ENCODE peak calls at places on chromosomes 3 and 15, in eight cellular contexts. S is neuronal stem cell, R is transverse colon, P is psoas muscle, N is thoracic aorta, X is suprapubic skin, O is PC-3, K is Peyer's patch. V is an unnamed sample. For H3K27me3, the result is how much of the 10 kb centered on the place peaks cover.

GRCh38 chr3:126542340-126543241 is 16.1 kb downstream of the C3orf22 start:
- DNase-seq in R (peak), X (peak), K (peak), N (no peak), P (peak), S (no peak), O (no peak), V (no peak)

GRCh38 chr3:58173029-58173669 is 37.6 kb downstream of the DNASE1L3 start:
- DNase-seq in N (no peak), R (no peak), P (no peak), S (no peak), O (no peak), K (no peak), X (no peak), V (no peak)

GRCh38 chr15:96629501-96629900 is 299.0 kb downstream of the NR2F2 start:
- DNase-seq in O (no peak), X (no peak), K (no peak), R (peak), S (no peak), N (no peak), P (peak), V (no peak)

GRCh38 chr15:40266828-40267304 is 16.0 kb downstream of the ANKRD63 start:
- DNase-seq in O (peak), K (no peak), P (no peak), X (no peak), R (peak), S (no peak), N (peak), V (peak)

GRCh38 chr3:41173926-41174702 is 25.2 kb upstream of the CTNNB1 start:
- DNase-seq in S (no peak), P (no peak), K (no peak), O (no peak), N (no peak), R (no peak), X (no peak), V (no peak)

GRCh38 chr3:185630182-185630622 is 44.1 kb downstream of the SENP2 start:
- DNase-seq in S (no peak), X (no peak), R (peak), N (no peak), P (peak), K (peak), O (peak), V (peak)

GRCh38 chr3:126525853-126526667 is 2.1 kb downstream of the CHST13 start:
- DNase-seq in K (no peak), S (no peak), N (no peak), P (peak), R (no peak), X (no peak), O (no peak), V (no peak)

GRCh38 chr3:197298858-197299854 is 744 bp upstream of the DLG1 start:
- DNase-seq in R (peak), O (peak), N (no peak), P (peak), S (peak), X (no peak), K (peak), V (peak)

GRCh38 chr3:115254492-115255196 is 107.6 kb upstream of the ZBTB20 start:
- DNase-seq in N (no peak), O (no peak), S (no peak), X (peak), K (no peak), R (no peak), P (peak), V (no peak)

GRCh38 chr15:82950746-82951370 is 1.7 kb downstream of the HOMER2 start:
- DNase-seq in X (no peak), R (no peak), S (no peak), O (peak), K (no peak), P (no peak), N (no peak), V (no peak)

GRCh38 chr3:140568131-140568530 is 109.7 kb upstream of the TRIM42 start:
- DNase-seq in N (no peak), K (no peak), O (no peak), S (no peak), P (no peak), X (no peak), R (no peak), V (no peak)

GRCh38 chr3:107208100-107208499 is 169.1 kb upstream of the CCDC54 start:
- DNase-seq in O (peak), N (no peak), S (peak), P (no peak), R (no peak), X (no peak), K (no peak), V (no peak)

GRCh38 chr15:48221885-48222284 is 15.8 kb downstream of the SLC12A1 start:
- DNase-seq in K (no peak), S (no peak), R (no peak), P (no peak), O (no peak), N (peak), X (no peak), V (no peak)

GRCh38 chr3:40780341-40780800 is 255.6 kb downstream of the ZNF621 start:
- DNase-seq in S (peak), R (peak), K (peak), N (peak), X (peak), O (peak), P (peak), V (peak)

GRCh38 chr15:93288718-93289117 is 199.7 kb upstream of the RGMA start:
- DNase-seq in P (no peak), N (no peak), S (no peak), X (peak), R (no peak), O (no peak), K (no peak), V (no peak)

GRCh38 chr3:45948409-45948808 is 5.1 kb downstream of the CXCR6 start:
- DNase-seq in R (no peak), S (no peak), O (peak), X (no peak), N (no peak), P (no peak), K (no peak), V (no peak)

GRCh38 chr3:136624894-136625815 is 127.0 kb downstream of the STAG1 start:
- DNase-seq in S (peak), K (no peak), X (no peak), P (no peak), R (no peak), O (peak), N (no peak), V (peak)

GRCh38 chr15:68574051-68574450 is 4.7 kb upstream of the CORO2B start:
- DNase-seq in N (no peak), R (no peak), X (no peak), P (peak), O (no peak), S (no peak), K (no peak), V (no peak)

GRCh38 chr3:146953523-146954125 is 348.5 kb upstream of the PLSCR5 start:
- DNase-seq in R (no peak), S (peak), X (no peak), N (no peak), K (no peak), O (no peak), P (no peak), V (no peak)

GRCh38 chr3:130491431-130491830 is 25.5 kb upstream of the COL6A6 start:
- DNase-seq in R (no peak), K (no peak), N (no peak), X (no peak), P (no peak), S (no peak), O (no peak), V (no peak)

GRCh38 chr3:53604232-53604631 is 109.8 kb downstream of the CACNA1D start:
- DNase-seq in P (no peak), R (no peak), S (no peak), O (no peak), X (no peak), N (no peak), K (no peak), V (no peak)

GRCh38 chr15:51129513-51130197 is 34.9 kb upstream of the TNFAIP8L3 start:
- DNase-seq in X (no peak), K (no peak), N (no peak), S (no peak), P (no peak), O (no peak), R (peak), V (no peak)

GRCh38 chr15:34582461-34583357 is 742 bp downstream of the GOLGA8B start:
- DNase-seq in R (peak), P (peak), X (no peak), S (peak), O (peak), K (peak), N (no peak), V (peak)

GRCh38 chr15:100929641-100930042 is 10.5 kb downstream of the LRRK1 start:
- DNase-seq in K (peak), R (no peak), P (no peak), S (no peak), X (no peak), N (no peak), O (no peak), V (no peak)

GRCh38 chr15:62770752-62771151 is 271.8 kb upstream of the TPM1 start:
- DNase-seq in O (peak), N (no peak), K (no peak), X (no peak), S (no peak), R (no peak), P (peak), V (no peak)

GRCh38 chr3:190017575-190018288 is 103.0 kb downstream of the P3H2 start:
- DNase-seq in X (no peak), K (no peak), P (no peak), S (no peak), O (peak), N (no peak), R (peak), V (no peak)

GRCh38 chr15:40050788-40051615 is 12.0 kb upstream of the SRP14 start:
- DNase-seq in X (no peak), R (no peak), K (no peak), N (no peak), S (peak), O (no peak), P (no peak), V (no peak)

GRCh38 chr15:22981336-22981840 is 1.2 kb upstream of the CYFIP1 start:
- DNase-seq in X (peak), O (no peak), P (no peak), K (peak), R (no peak), S (no peak), N (no peak), V (no peak)

GRCh38 chr3:148002705-148003205 is 593.6 kb downstream of the ZIC1 start:
- DNase-seq in O (no peak), R (no peak), N (no peak), S (no peak), X (no peak), K (no peak), P (no peak), V (no peak)

GRCh38 chr3:110928016-110928662 is 143.5 kb upstream of the NECTIN3 start:
- DNase-seq in X (no peak), P (no peak), O (no peak), R (no peak), N (no peak), K (no peak), S (no peak), V (no peak)

GRCh38 chr15:92801774-92802464 is 98.2 kb upstream of the CHD2 start:
- DNase-seq in X (peak), P (peak), S (no peak), R (peak), N (no peak), K (peak), O (peak), V (no peak)

GRCh38 chr3:18066899-18067582 is 324.6 kb upstream of the TBC1D5 start:
- DNase-seq in N (no peak), K (no peak), S (no peak), X (no peak), P (no peak), O (no peak), R (no peak), V (no peak)

GRCh38 chr3:150080058-150080730 is 109.5 kb upstream of the PFN2 start:
- DNase-seq in R (no peak), N (no peak), P (no peak), O (no peak), S (no peak), X (no peak), K (no peak), V (no peak)

GRCh38 chr15:31397851-31398661 is 71.4 kb downstream of the KLF13 start:
- DNase-seq in K (peak), X (no peak), P (no peak), O (no peak), S (no peak), N (no peak), R (no peak), V (peak)

GRCh38 chr15:78540135-78540954 is at the start of gene PSMA4:
- DNase-seq in R (peak), P (peak), K (peak), O (peak), N (peak), S (peak), X (peak), V (peak)

GRCh38 chr15:38085104-38085503 is 150.7 kb downstream of the TMCO5A start:
- DNase-seq in X (no peak), N (no peak), R (no peak), O (no peak), P (no peak), K (no peak), S (no peak), V (no peak)

GRCh38 chr15:81176291-81176893 is 20.3 kb upstream of the IL16 start:
- DNase-seq in S (no peak), X (peak), K (no peak), O (no peak), P (peak), N (no peak), R (no peak), V (no peak)

GRCh38 chr15:47551079-47551478 is 166.2 kb upstream of the SEMA6D start:
- DNase-seq in X (no peak), P (no peak), O (peak), N (no peak), R (no peak), K (no peak), S (peak), V (no peak)

GRCh38 chr15:43134157-43134637 is 811 bp downstream of the TMEM62 start:
- DNase-seq in O (peak), R (no peak), S (no peak), P (no peak), N (no peak), K (no peak), X (no peak), V (no peak)

GRCh38 chr3:112738366-112738765 is 97.4 kb upstream of the CCDC80 start:
- DNase-seq in P (no peak), K (no peak), R (no peak), X (no peak), O (no peak), N (no peak), S (no peak), V (no peak)

GRCh38 chr3:50278106-50278867 is 600 bp upstream of the LSMEM2 start:
- DNase-seq in O (no peak), K (no peak), P (no peak), X (no peak), S (no peak), R (no peak), N (no peak), V (no peak)
- H3K27me3 ChIP-seq in O (under half), K (under half), P (under half), X (under half), S (under half), R (under half), N (under half), V (under half)

GRCh38 chr15:65377105-65377975 is 462 bp downstream of the IGDCC3 start:
- DNase-seq in X (no peak), O (no peak), P (no peak), K (no peak), N (no peak), S (no peak), R (no peak), V (no peak)
- H3K27me3 ChIP-seq in X (half or more), O (under half), P (under half), K (under half), N (under half), S (under half), R (half or more), V (under half)

DNA sequence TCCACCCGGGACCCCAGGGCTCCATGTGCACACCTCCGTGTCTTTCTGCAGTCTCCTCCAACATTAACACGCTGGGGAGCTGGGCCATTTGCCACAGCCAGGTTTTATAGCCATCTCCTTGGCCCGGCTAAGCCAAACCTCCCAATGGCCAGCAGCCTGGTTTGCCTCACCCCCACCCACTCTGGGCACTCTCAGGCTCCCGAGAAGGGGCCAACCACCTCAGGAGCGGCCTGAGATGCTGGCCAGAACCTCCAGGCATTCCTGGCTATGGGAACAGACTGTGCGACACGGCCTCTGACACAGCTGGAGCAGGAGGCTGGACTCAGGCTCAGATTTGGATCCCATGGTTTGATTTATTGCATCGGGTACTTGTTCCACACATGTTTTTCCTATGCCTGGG is 289.7 kb downstream of the RPLP1 start:
- DNase-seq in X (no peak), K (peak), R (no peak), P (no peak), N (no peak), S (no peak), O (no peak), V (no peak)
- H3K27me3 ChIP-seq in X (under half), K (under half), R (under half), P (under half), N (under half), S (under half), O (under half), V (under half)

DNA sequence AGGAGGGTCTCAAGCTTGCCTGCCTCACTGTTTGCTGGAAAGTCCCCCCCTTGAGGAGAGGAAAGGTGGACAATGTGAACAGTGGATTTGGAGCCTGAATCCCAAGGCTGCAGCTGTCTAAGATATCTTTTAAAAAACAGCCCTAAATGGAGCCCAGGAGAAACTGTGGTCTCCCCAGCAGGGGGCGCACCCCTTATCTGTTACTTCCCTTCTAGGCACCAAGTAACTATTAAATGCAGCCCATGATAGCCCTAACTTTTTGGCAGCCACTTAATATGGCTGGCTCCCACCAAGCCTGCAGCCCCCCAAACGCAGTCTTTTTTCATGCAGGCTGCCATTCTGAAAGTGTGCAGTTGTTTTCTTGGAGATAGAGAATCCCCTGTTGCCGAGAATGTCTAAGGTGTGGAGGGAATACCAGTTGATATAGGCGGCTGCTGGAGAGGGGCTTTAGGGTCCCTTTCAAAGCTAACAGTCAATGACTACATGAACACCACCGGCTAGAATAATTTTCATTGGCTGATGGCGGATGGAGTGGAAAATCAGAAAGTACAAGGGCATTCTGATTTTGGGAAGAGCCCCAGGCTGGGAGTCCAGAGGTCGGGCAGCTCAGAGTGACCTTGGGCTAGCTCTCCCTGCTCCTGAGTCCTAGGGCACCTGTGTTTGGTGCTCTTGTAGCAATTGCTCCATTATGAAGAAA is 1.3 kb downstream of the RHCG start:
- DNase-seq in P (no peak), N (no peak), O (peak), S (peak), K (peak), X (peak), R (peak), V (no peak)
- H3K27me3 ChIP-seq in P (half or more), N (under half), O (under half), S (half or more), K (under half), X (half or more), R (half or more), V (under half)

DNA sequence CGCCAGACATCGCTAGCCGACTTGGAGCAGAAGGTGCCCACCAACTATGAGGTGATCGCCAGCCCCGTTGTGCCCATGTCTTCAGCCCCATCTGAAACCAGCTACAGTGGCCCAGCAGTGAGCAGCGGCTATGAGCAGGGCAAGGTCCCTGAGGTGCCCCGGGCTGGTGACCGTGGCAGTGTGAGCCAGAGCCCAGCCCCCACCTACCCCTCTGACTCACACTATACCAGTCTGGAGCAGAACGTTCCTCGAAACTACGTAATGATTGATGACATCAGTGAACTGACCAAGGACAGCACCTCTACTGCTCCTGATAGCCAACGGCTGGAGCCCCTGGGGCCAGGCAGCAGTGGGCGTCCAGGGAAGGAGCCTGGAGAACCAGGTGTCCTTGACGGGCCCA is 12.9 kb upstream of the APEH start:
- DNase-seq in X (no peak), O (peak), P (no peak), R (no peak), N (no peak), S (no peak), K (no peak), V (no peak)
- H3K27me3 ChIP-seq in X (under half), O (under half), P (under half), R (under half), N (under half), S (under half), K (under half), V (under half)

GRCh38 chr15:59751552-59752413 is 62.7 kb upstream of the BNIP2 start:
- DNase-seq in S (peak), P (no peak), R (no peak), X (no peak), O (no peak), N (no peak), K (no peak), V (no peak)
- H3K27me3 ChIP-seq in S (under half), P (under half), R (under half), X (under half), O (half or more), N (under half), K (under half), V (under half)

DNA sequence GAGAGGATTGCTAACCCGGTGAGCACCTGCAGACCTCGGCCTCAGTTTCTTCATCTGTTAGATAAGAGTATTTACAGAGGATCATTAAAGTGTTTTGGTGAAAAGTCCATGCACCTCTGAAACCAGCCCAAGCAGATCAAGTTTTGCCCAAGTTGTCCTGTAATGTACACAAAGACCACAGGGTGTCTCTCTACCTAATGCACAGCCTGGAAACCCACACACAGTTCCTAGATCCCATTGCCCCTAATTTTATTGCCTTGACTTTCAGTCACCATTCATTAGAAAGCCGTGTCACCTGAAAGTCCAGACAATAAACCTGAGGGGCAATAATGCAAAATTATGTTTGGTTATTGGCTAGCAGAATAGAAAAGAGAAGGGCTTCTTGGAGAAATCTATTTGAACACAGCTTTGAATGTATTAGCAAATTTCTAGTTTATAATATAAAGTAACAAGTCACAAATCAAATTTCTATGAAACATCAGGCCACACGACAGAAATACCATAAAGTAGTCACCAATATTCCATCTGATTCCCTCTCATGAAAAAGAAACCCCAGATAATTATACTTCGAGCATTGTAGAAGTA is 161.3 kb upstream of the SLC2A2 start:
- DNase-seq in R (no peak), N (no peak), O (peak), K (no peak), P (no peak), S (peak), X (no peak), V (no peak)
- H3K27me3 ChIP-seq in R (under half), N (under half), O (under half), K (under half), P (under half), S (under half), X (under half), V (under half)

V was measured in lung.